ENCODE peak calls at places on chromosomes 2 and 18, in five cellular contexts. C is G401, D is activated gamma-delta T cell treated with Interleukin-2 at 50 U/mL for 16 hours, T is cardiac muscle cell, F is RCC 7860. X is an unnamed sample.

GRCh38 chr2:46909771-46910419 is 5.7 kb downstream of the MCFD2 start:
- DNase-seq in C (peak; percentile 15), D (no peak), T (peak; percentile 49), F (peak; percentile 99), X (no peak)

GRCh38 chr2:202377308-202377736 is 1.2 kb downstream of the BMPR2 start:
- DNase-seq in T (peak; percentile 41), D (no peak), C (peak; percentile 64), F (peak; percentile 18), X (peak; percentile 66)

GRCh38 chr2:96946625-96947024 is 39.8 kb downstream of the FAM178B start:
- DNase-seq in D (no peak), T (no peak), C (no peak), F (no peak), X (no peak)

GRCh38 chr18:62085766-62086165 is 101.1 kb downstream of the PIGN start:
- DNase-seq in C (no peak), F (no peak), D (no peak), T (peak; percentile 7), X (no peak)

GRCh38 chr2:1795842-1796580 is 51.7 kb upstream of the PXDN start:
- DNase-seq in C (no peak), T (no peak), D (no peak), F (no peak), X (no peak)

GRCh38 chr2:73080321-73081131 is 9.0 kb upstream of the SFXN5 start:
- DNase-seq in D (no peak), T (peak; percentile 16), F (no peak), C (no peak), X (no peak)

GRCh38 chr2:150042844-150043503 is 444.5 kb downstream of the RND3 start:
- DNase-seq in T (no peak), D (no peak), F (no peak), C (no peak), X (no peak)

GRCh38 chr2:227324671-227325055 is 388 bp upstream of the MFF start:
- DNase-seq in T (no peak), F (peak; percentile 5), C (no peak), D (no peak), X (peak; percentile 22)

GRCh38 chr2:25936889-25937545 is 45.3 kb downstream of the KIF3C start:
- DNase-seq in D (no peak), F (no peak), T (peak; percentile 40), C (no peak), X (peak; percentile 57)

GRCh38 chr2:29196792-29197788 is 81.9 kb downstream of the CLIP4 start:
- DNase-seq in C (peak; percentile 49), F (peak; percentile 40), T (peak; percentile 69), D (peak; percentile 76), X (peak; percentile 76)

GRCh38 chr2:164257794-164258193 is 363.5 kb downstream of the GRB14 start:
- DNase-seq in C (no peak), T (no peak), F (no peak), D (no peak), X (peak; percentile 13)

GRCh38 chr2:27051902-27052645 is 606 bp downstream of the AGBL5 start:
- DNase-seq in F (no peak), T (no peak), C (no peak), D (peak; percentile 37), X (peak; percentile 40)

GRCh38 chr2:88442061-88442460 is 10.4 kb downstream of the FOXI3 start:
- DNase-seq in F (no peak), D (no peak), T (no peak), C (no peak), X (no peak)

GRCh38 chr2:17303054-17303453 is 215.2 kb downstream of the RAD51AP2 start:
- DNase-seq in F (peak; percentile 69), C (no peak), D (no peak), T (peak; percentile 1), X (no peak)

GRCh38 chr18:63224574-63224973 is 95.0 kb downstream of the BCL2 start:
- DNase-seq in C (no peak), T (no peak), F (no peak), D (no peak), X (no peak)

GRCh38 chr2:33370886-33371285 is 105.6 kb upstream of the RASGRP3 start:
- DNase-seq in C (no peak), T (no peak), D (no peak), F (no peak), X (no peak)

GRCh38 chr18:62744076-62744705 is 28.9 kb downstream of the PHLPP1 start:
- DNase-seq in F (no peak), C (no peak), D (no peak), T (no peak), X (no peak)

GRCh38 chr18:55489742-55490055 is 98.3 kb downstream of the TCF4 start:
- DNase-seq in D (no peak), C (peak; percentile 79), T (no peak), F (no peak), X (no peak)

GRCh38 chr2:175525975-175526374 is 344.5 kb upstream of the ATP5MC3 start:
- DNase-seq in F (no peak), D (no peak), C (no peak), T (no peak), X (no peak)

GRCh38 chr2:121480826-121481225 is 49.9 kb upstream of the RNU4ATAC start:
- DNase-seq in F (peak; percentile 18), C (peak; percentile 34), T (peak; percentile 99), D (no peak), X (peak; percentile 51)

GRCh38 chr2:102313025-102313424 is 1.7 kb downstream of the IL1RL1 start:
- DNase-seq in T (peak; percentile 76), D (no peak), C (no peak), F (peak; percentile 18), X (no peak)

GRCh38 chr2:131046580-131047274 is 46.5 kb downstream of the FAM168B start:
- DNase-seq in D (no peak), F (no peak), C (peak; percentile 79), T (no peak), X (no peak)

GRCh38 chr2:208642125-208642779 is 235.7 kb downstream of the PTH2R start:
- DNase-seq in C (no peak), D (no peak), F (no peak), T (no peak), X (no peak)

GRCh38 chr2:85437488-85438290 is 19.2 kb downstream of the SH2D6 start:
- DNase-seq in D (peak; percentile 68), T (peak; percentile 90), F (peak; percentile 30), C (peak; percentile 60), X (peak; percentile 86)

GRCh38 chr2:88600038-88600465 is 27.2 kb downstream of the EIF2AK3 start:
- DNase-seq in D (peak; percentile 24), F (peak; percentile 99), T (peak; percentile 93), C (peak; percentile 87), X (peak; percentile 58)

GRCh38 chr2:129587426-129588064 is 391.9 kb upstream of the RAB6C start:
- DNase-seq in C (no peak), F (no peak), T (no peak), D (no peak), X (no peak)

GRCh38 chr2:20536619-20537422 is 89.9 kb downstream of the RHOB start:
- DNase-seq in D (no peak), C (peak; percentile 30), F (no peak), T (no peak), X (peak; percentile 63)

GRCh38 chr2:151269798-151270568 is 8.3 kb upstream of the RBM43 start:
- DNase-seq in D (no peak), F (no peak), T (no peak), C (no peak), X (no peak)

GRCh38 chr2:68849579-68850030 is 21.6 kb downstream of the BMP10 start:
- DNase-seq in C (no peak), D (no peak), F (peak; percentile 17), T (peak; percentile 78), X (no peak)

GRCh38 chr2:154914606-154915005 is 216.1 kb downstream of the KCNJ3 start:
- DNase-seq in F (no peak), T (no peak), D (no peak), C (no peak), X (no peak)

GRCh38 chr2:86747708-86748627 is 27.9 kb downstream of the RMND5A start:
- DNase-seq in F (no peak), C (peak; percentile 85), D (no peak), T (peak; percentile 87), X (peak; percentile 89)

GRCh38 chr2:86035883-86036789 is 69.5 kb downstream of the POLR1A start:
- DNase-seq in C (peak; percentile 39), D (peak; percentile 61), T (peak; percentile 83), F (peak; percentile 26), X (peak; percentile 87)

GRCh38 chr2:207531024-207531411 is 1.3 kb downstream of the CREB1 start:
- DNase-seq in T (peak; percentile 26), F (no peak), C (no peak), D (no peak), X (no peak)

GRCh38 chr18:48867978-48868377 is 82.8 kb downstream of the SMAD7 start:
- DNase-seq in T (no peak), C (no peak), D (no peak), F (no peak), X (no peak)

GRCh38 chr2:233807215-233807865 is 29.2 kb downstream of the MROH2A start:
- DNase-seq in C (no peak), F (no peak), T (no peak), D (no peak), X (no peak)